ENCODE peak calls at places on chromosome 22, in six cellular contexts. Q is SW480, P is HEK293T, V is right lobe of liver, F is mesenchymal stem cell, H is brain microvascular endothelial cell. C is an unnamed sample.

GRCh38 chr22:46587492-46588278 is 32.5 kb upstream of the GRAMD4 start:
- DNase-seq in Q (no peak), P (no peak), V (peak), F (no peak), H (no peak), C (peak)

GRCh38 chr22:30481711-30482110 is 9.9 kb upstream of the SEC14L3 start:
- DNase-seq in Q (no peak), P (no peak), V (no peak), F (no peak), H (no peak), C (no peak)

GRCh38 chr22:30265851-30266444 is 703 bp downstream of the OSM start:
- DNase-seq in Q (no peak), P (no peak), V (peak), F (no peak), H (no peak), C (peak)

GRCh38 chr22:40387758-40388157 is 17.4 kb downstream of the SGSM3 start:
- DNase-seq in Q (no peak), P (no peak), V (no peak), F (no peak), H (no peak), C (no peak)

GRCh38 chr22:17370036-17370765 is 941 bp downstream of the CECR2 start:
- DNase-seq in Q (no peak), P (no peak), V (peak), F (peak), H (no peak), C (no peak)

GRCh38 chr22:24437820-24438328 is 10.5 kb downstream of the ADORA2A start:
- DNase-seq in Q (no peak), P (no peak), V (peak), F (no peak), H (no peak), C (no peak)

GRCh38 chr22:37229012-37229804 is 14.9 kb downstream of the RAC2 start:
- DNase-seq in Q (peak), P (no peak), V (no peak), F (peak), H (peak), C (peak)

GRCh38 chr22:47125603-47126002 is 363.2 kb downstream of the TBC1D22A start:
- DNase-seq in Q (peak), P (peak), V (no peak), F (peak), H (no peak), C (peak)

GRCh38 chr22:22097727-22098228 is 115.2 kb upstream of the TOP3B start:
- DNase-seq in Q (no peak), P (no peak), V (no peak), F (no peak), H (no peak), C (no peak)

GRCh38 chr22:36196254-36197064 is 5.2 kb downstream of the APOL4 start:
- DNase-seq in Q (no peak), P (no peak), V (no peak), F (no peak), H (no peak), C (no peak)

GRCh38 chr22:45166935-45167334 is 3.2 kb downstream of the NUP50 start:
- DNase-seq in Q (no peak), P (no peak), V (no peak), F (no peak), H (no peak), C (no peak)

GRCh38 chr22:46714550-46714949 is 23.5 kb downstream of the CERK start:
- DNase-seq in Q (no peak), P (no peak), V (no peak), F (peak), H (no peak), C (no peak)

GRCh38 chr22:50656122-50657070 is 16.2 kb upstream of the SHANK3 start:
- DNase-seq in Q (peak), P (no peak), V (peak), F (peak), H (no peak), C (no peak)

GRCh38 chr22:19734837-19735382 is 11.6 kb downstream of the GP1BB start:
- DNase-seq in Q (no peak), P (no peak), V (no peak), F (no peak), H (no peak), C (no peak)

GRCh38 chr22:29987143-29987542 is 93.1 kb upstream of the HORMAD2 start:
- DNase-seq in Q (no peak), P (no peak), V (no peak), F (no peak), H (no peak), C (no peak)

GRCh38 chr22:36753120-36753802 is 22.7 kb downstream of the IFT27 start:
- DNase-seq in Q (peak), P (no peak), V (no peak), F (no peak), H (no peak), C (no peak)

GRCh38 chr22:38257650-38258246 is 15.1 kb downstream of the TMEM184B start:
- DNase-seq in Q (no peak), P (no peak), V (no peak), F (no peak), H (no peak), C (no peak)

GRCh38 chr22:17777005-17777716 is 2.9 kb upstream of the BID start:
- DNase-seq in Q (no peak), P (no peak), V (peak), F (no peak), H (no peak), C (peak)

GRCh38 chr22:49768961-49769690 is 58.5 kb downstream of the BRD1 start:
- DNase-seq in Q (no peak), P (no peak), V (peak), F (peak), H (no peak), C (peak)

GRCh38 chr22:48781868-48782267 is 1045.8 kb downstream of the BRD1 start:
- DNase-seq in Q (no peak), P (no peak), V (no peak), F (no peak), H (no peak), C (no peak)

GRCh38 chr22:39419911-39420310 is 20.3 kb downstream of the TAB1 start:
- DNase-seq in Q (no peak), P (no peak), V (no peak), F (no peak), H (no peak), C (no peak)

GRCh38 chr22:49203091-49203862 is 624.4 kb downstream of the BRD1 start:
- DNase-seq in Q (no peak), P (no peak), V (peak), F (no peak), H (no peak), C (no peak)

GRCh38 chr22:27133951-27134664 is 476.7 kb downstream of the MIAT start:
- DNase-seq in Q (peak), P (no peak), V (no peak), F (peak), H (peak), C (peak)

GRCh38 chr22:43848366-43849171 is 13.7 kb downstream of the SULT4A1 start:
- DNase-seq in Q (peak), P (peak), V (peak), F (no peak), H (no peak), C (peak)

GRCh38 chr22:28014141-28015055 is 95.3 kb upstream of the PITPNB start:
- DNase-seq in Q (peak), P (no peak), V (no peak), F (no peak), H (no peak), C (peak)

GRCh38 chr22:19916941-19917340 is 24.6 kb upstream of the COMT start:
- DNase-seq in Q (no peak), P (no peak), V (no peak), F (no peak), H (no peak), C (no peak)

GRCh38 chr22:32649515-32650200 is 151.8 kb upstream of the TIMP3 start:
- DNase-seq in Q (peak), P (no peak), V (no peak), F (peak), H (peak), C (peak)

GRCh38 chr22:22235564-22235963 is 9.0 kb upstream of the VPREB1 start:
- DNase-seq in Q (no peak), P (peak), V (no peak), F (no peak), H (no peak), C (no peak)

GRCh38 chr22:20436309-20437252 is 1.0 kb downstream of the SCARF2 start:
- DNase-seq in Q (peak), P (peak), V (no peak), F (peak), H (no peak), C (no peak)